ENCODE peak calls at places on chromosomes 7 and 10, in seven cellular contexts. H is CD8-positive, alpha-beta T cell; N is pancreas; W is suprapubic skin; G is GM12878; K is MM.1S; X is GM23248. Q is an unnamed sample.

GRCh38 chr10:26503911-26504310 is 65.8 kb downstream of the APBB1IP start:
- DNase-seq in H (peak; percentile 41), N (no peak), W (no peak), G (no peak), K (no peak), X (peak; percentile 19), Q (no peak)

GRCh38 chr10:21750424-21750823 is 216.4 kb downstream of the MLLT10 start:
- DNase-seq in H (no peak), N (no peak), W (no peak), G (no peak), K (no peak), X (peak; percentile 42), Q (no peak)

GRCh38 chr7:144534655-144535395 is 131.3 kb upstream of the NOBOX start:
- DNase-seq in H (no peak), N (no peak), W (no peak), G (no peak), K (no peak), X (no peak), Q (no peak)

GRCh38 chr10:49083256-49083655 is 32.1 kb downstream of the VSTM4 start:
- DNase-seq in H (no peak), N (no peak), W (no peak), G (no peak), K (no peak), X (no peak), Q (peak; percentile 39)

GRCh38 chr10:23314835-23315239 is 29.8 kb downstream of the C10orf67 start:
- DNase-seq in H (peak; percentile 46), N (peak; percentile 52), W (no peak), G (peak; percentile 28), K (peak; percentile 71), X (peak; percentile 91), Q (peak; percentile 47)

GRCh38 chr7:142459557-142459963 is 201.7 kb upstream of the PRSS58 start:
- DNase-seq in H (peak; percentile 25), N (no peak), W (no peak), G (no peak), K (peak; percentile 95), X (peak; percentile 73), Q (no peak)

GRCh38 chr10:91190388-91190870 is 30.0 kb upstream of the PCGF5 start:
- DNase-seq in H (no peak), N (no peak), W (no peak), G (no peak), K (no peak), X (peak; percentile 87), Q (no peak)

GRCh38 chr7:28405662-28406061 is 6.7 kb upstream of the CREB5 start:
- DNase-seq in H (no peak), N (peak; percentile 30), W (no peak), G (no peak), K (no peak), X (peak; percentile 99), Q (peak; percentile 37)

GRCh38 chr7:130490888-130491771 is 755 bp upstream of the MEST start:
- DNase-seq in H (peak; percentile 34), N (no peak), W (no peak), G (no peak), K (peak; percentile 34), X (peak; percentile 66), Q (peak; percentile 56)

GRCh38 chr7:133688483-133689239 is 435.8 kb downstream of the EXOC4 start:
- DNase-seq in H (no peak), N (no peak), W (no peak), G (no peak), K (no peak), X (peak; percentile 77), Q (no peak)

GRCh38 chr10:132571565-132572544 is 34.3 kb downstream of the INPP5A start:
- DNase-seq in H (peak; percentile 59), N (peak; percentile 72), W (peak; percentile 81), G (peak; percentile 95), K (peak; percentile 87), X (peak; percentile 92), Q (peak; percentile 60)

GRCh38 chr7:43454936-43455518 is 127.9 kb upstream of the STK17A start:
- DNase-seq in H (no peak), N (no peak), W (no peak), G (peak; percentile 13), K (peak; percentile 58), X (peak; percentile 72), Q (no peak)

GRCh38 chr7:105678811-105679495 is 97.7 kb upstream of the EFCAB10 start:
- DNase-seq in H (no peak), N (peak; percentile 64), W (peak; percentile 91), G (no peak), K (no peak), X (peak; percentile 87), Q (peak; percentile 77)

GRCh38 chr7:2540133-2540532 is 15.2 kb downstream of the BRAT1 start:
- DNase-seq in H (no peak), N (no peak), W (peak; percentile 77), G (no peak), K (no peak), X (no peak), Q (no peak)

GRCh38 chr10:105797234-105797890 is 1156.3 kb downstream of the SORCS3 start:
- DNase-seq in H (no peak), N (no peak), W (no peak), G (peak; percentile 5), K (peak; percentile 63), X (peak; percentile 15), Q (no peak)

GRCh38 chr10:113552014-113552413 is 839 bp upstream of the HABP2 start:
- DNase-seq in H (no peak), N (peak; percentile 67), W (no peak), G (no peak), K (no peak), X (no peak), Q (no peak)

GRCh38 chr7:38169862-38170261 is 8.2 kb upstream of the STARD3NL start:
- DNase-seq in H (peak; percentile 18), N (no peak), W (no peak), G (peak; percentile 85), K (no peak), X (peak; percentile 72), Q (no peak)

GRCh38 chr10:104329754-104330153 is 8.5 kb downstream of the ITPRIP start:
- DNase-seq in H (no peak), N (no peak), W (peak; percentile 57), G (no peak), K (no peak), X (peak; percentile 96), Q (peak; percentile 32)

GRCh38 chr7:64876792-64877713 is 26.0 kb upstream of the ZNF273 start:
- DNase-seq in H (peak; percentile 64), N (peak; percentile 39), W (peak; percentile 62), G (no peak), K (peak; percentile 39), X (peak; percentile 41), Q (no peak)

GRCh38 chr10:95998274-95998673 is 45.1 kb upstream of the CCNJ start:
- DNase-seq in H (no peak), N (no peak), W (no peak), G (no peak), K (no peak), X (no peak), Q (no peak)

GRCh38 chr10:119668461-119668860 is 17.3 kb downstream of the BAG3 start:
- DNase-seq in H (no peak), N (no peak), W (no peak), G (no peak), K (no peak), X (no peak), Q (no peak)
- H3K27ac ChIP-seq in H (no peak overlapping the region), N (no peak overlapping the region), W (peak overlapping the region; percentile 11), G (no peak overlapping the region), K (no peak overlapping the region), X (peak overlapping the region; percentile 90), Q (no peak overlapping the region)

DNA sequence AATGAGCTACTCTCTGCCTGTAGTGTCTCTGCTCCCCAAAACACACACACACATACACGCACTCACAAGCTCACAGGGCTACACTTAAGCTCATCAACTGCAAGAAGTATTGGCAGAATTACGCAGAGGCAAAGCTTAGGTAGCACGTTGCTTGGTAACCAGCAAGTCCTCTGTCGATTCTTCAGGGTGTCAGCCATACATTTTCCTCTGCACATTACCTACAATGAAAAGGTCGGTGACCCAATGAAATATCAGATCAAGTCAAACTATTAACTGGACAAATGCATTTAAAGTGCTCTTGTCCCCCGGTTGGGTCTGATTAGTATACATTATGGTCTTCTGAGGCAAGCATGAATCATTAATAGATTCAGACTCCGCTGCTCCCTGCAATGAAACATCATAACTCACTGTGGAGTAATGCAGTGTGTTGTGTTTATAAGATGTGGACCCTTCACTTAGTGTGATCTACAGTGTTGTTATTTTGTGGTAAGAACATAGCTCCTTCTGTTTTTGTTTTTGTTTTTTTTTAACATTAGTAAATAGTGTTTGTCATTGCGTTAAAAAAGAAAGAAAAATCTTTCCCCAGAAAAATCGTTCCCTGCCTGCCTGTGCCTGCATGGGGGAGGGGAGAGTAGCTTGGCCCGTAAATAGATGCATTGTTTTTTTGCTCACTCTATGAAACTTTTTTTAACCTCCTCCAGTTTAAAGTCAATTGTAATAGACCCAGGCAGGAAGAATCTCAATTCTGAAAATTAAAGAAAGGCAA is 325.5 kb downstream of the SFMBT2 start:
- DNase-seq in H (no peak), N (no peak), W (no peak), G (no peak), K (no peak), X (peak; percentile 4), Q (no peak)
- H3K4me3 ChIP-seq in H (no peak overlapping the region), N (no peak overlapping the region), W (no peak overlapping the region), G (no peak overlapping the region), K (no peak overlapping the region), X (no peak overlapping the region), Q (no peak overlapping the region)

DNA sequence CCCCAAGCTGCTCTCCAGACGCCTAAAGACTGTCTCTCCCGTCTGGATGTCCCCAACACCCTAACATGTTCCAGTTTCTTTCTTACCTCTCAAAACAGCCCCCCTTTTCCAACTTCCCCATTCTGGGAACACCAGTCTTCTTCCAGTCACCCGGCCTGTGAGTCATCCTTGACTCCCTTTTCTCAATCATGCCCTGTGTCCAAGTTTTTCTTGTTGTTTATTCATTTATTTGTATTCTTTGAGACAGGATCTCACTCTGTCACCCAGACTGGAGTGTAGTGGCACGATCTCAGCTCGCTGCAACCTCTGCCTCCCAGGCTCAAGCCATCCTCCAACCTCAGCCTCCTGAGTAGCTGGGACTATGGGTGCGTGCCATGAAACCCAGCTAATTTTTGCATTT is 15.6 kb downstream of the SNX10 start:
- DNase-seq in H (no peak), N (peak; percentile 36), W (no peak), G (no peak), K (no peak), X (peak; percentile 73), Q (peak; percentile 48)
- H3K27ac ChIP-seq in H (no peak overlapping the region), N (no peak overlapping the region), W (peak overlapping the region; percentile 75), G (no peak overlapping the region), K (no peak overlapping the region), X (no peak overlapping the region), Q (peak overlapping the region; percentile 76)

DNA sequence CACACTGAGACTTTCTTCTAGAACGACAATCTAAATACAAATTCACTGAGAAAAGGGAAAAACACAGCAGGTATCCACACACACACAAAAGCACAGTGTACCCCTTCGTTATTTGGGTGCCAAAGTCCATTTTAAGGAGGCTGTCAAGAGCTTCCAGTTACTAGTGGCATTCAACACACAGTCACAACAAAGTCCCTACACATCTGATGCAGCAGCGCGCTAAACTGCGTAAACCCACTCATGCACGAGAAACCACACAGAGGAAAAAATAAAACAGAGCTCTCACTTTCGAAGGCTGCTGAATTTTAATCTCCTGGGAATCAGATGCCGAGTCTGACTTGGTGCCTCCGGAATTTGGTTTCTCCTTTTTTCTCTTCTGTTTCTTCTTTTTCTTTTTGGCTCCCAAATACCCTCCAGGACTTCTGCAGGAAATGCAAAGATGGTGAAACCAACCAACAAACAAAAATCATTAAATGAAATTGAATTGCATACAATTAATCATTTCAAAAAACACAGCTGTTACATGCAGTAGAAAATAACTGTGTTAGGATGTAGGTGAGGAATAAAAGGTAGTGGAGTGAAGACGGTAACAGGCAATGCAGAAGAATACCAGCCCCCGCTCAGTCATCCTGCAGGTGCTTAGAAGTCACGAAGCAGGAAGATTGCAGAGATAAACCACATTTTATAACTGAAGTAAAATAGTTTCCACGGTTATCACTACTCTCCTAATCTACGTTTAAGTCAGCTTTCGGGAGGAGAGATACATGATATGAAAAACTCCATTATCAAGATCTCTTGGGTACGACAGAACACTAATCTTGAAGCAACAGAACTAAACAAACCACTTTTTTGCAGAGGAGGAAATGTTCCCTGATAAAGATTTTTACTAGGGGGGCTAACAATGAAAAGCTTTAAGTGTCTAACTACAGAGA is 27.1 kb downstream of the NMT2 start:
- DNase-seq in H (no peak), N (no peak), W (no peak), G (peak; percentile 85), K (no peak), X (no peak), Q (no peak)
- H3K4me3 ChIP-seq in H (no peak overlapping the region), N (no peak overlapping the region), W (no peak overlapping the region), G (peak overlapping the region; percentile 19), K (no peak overlapping the region), X (no peak overlapping the region), Q (no peak overlapping the region)